ENCODE peak calls at places on chromosomes 6 and 20, in seven cellular contexts. P is brain microvascular endothelial cell, O is colonic mucosa, Y is upper lobe of left lung, T is ovary, C is natural killer cell, Q is vagina. K is an unnamed sample.

GRCh38 chr6:106379951-106380350 is 19.4 kb downstream of the CRYBG1 start:
- DNase-seq in Y (no peak), P (no peak), O (no peak), T (no peak), Q (no peak), C (no peak), K (no peak)

GRCh38 chr20:58503668-58504067 is 11.5 kb downstream of the APCDD1L start:
- DNase-seq in Q (no peak), Y (no peak), P (no peak), T (no peak), O (no peak), C (no peak), K (no peak)

GRCh38 chr20:62358728-62359490 is 8.2 kb downstream of the LAMA5 start:
- DNase-seq in P (no peak), Q (no peak), T (no peak), C (no peak), O (no peak), Y (no peak), K (no peak)

GRCh38 chr6:63634630-63635029 is 972 bp upstream of the PHF3 start:
- DNase-seq in Q (no peak), T (no peak), P (peak; percentile 2), C (no peak), Y (no peak), O (no peak), K (no peak)

GRCh38 chr6:107611060-107611824 is 121.3 kb downstream of the SOBP start:
- DNase-seq in Y (no peak), Q (no peak), T (no peak), O (no peak), C (no peak), P (peak; percentile 11), K (no peak)

GRCh38 chr6:153568601-153569000 is 437.5 kb upstream of the RGS17 start:
- DNase-seq in T (no peak), O (no peak), P (peak; percentile 42), C (no peak), Q (no peak), Y (no peak), K (peak; percentile 30)

GRCh38 chr6:18022398-18023231 is 35.2 kb upstream of the KIF13A start:
- DNase-seq in Y (no peak), T (no peak), P (peak; percentile 58), Q (no peak), O (no peak), C (no peak), K (peak; percentile 76)

GRCh38 chr6:133817460-133818047 is 71.4 kb upstream of the TCF21 start:
- DNase-seq in C (no peak), Y (no peak), O (peak; percentile 40), Q (no peak), P (no peak), T (no peak), K (no peak)

GRCh38 chr20:31572042-31572700 is 32.9 kb upstream of the ID1 start:
- DNase-seq in C (peak; percentile 25), Q (no peak), P (no peak), T (no peak), O (no peak), Y (no peak), K (no peak)

GRCh38 chr20:46694484-46694883 is 5.2 kb upstream of the TP53RK start:
- DNase-seq in P (no peak), C (no peak), Y (no peak), Q (no peak), O (no peak), T (no peak), K (peak; percentile 61)

GRCh38 chr6:134510121-134510520 is 192.2 kb upstream of the SGK1 start:
- DNase-seq in Q (no peak), C (no peak), Y (no peak), P (no peak), O (no peak), T (no peak), K (no peak)

GRCh38 chr6:144661101-144661806 is 376.1 kb downstream of the UTRN start:
- DNase-seq in O (peak; percentile 87), P (no peak), Y (no peak), Q (no peak), C (no peak), T (no peak), K (peak; percentile 41)

GRCh38 chr6:150579611-150580010 is 20.1 kb upstream of the PLEKHG1 start:
- DNase-seq in Q (no peak), O (no peak), C (no peak), P (no peak), Y (no peak), T (no peak), K (no peak)

GRCh38 chr6:17289491-17290106 is 8.4 kb downstream of the RBM24 start:
- DNase-seq in Y (peak; percentile 93), T (no peak), C (no peak), P (peak; percentile 50), O (peak; percentile 68), Q (no peak), K (no peak)

GRCh38 chr6:51753635-51754034 is 333.8 kb downstream of the PKHD1 start:
- DNase-seq in O (peak; percentile 22), Y (peak; percentile 31), Q (no peak), C (no peak), P (no peak), T (no peak), K (no peak)

GRCh38 chr6:116217069-116217468 is 36.8 kb downstream of the TSPYL4 start:
- DNase-seq in Q (no peak), P (no peak), O (no peak), T (no peak), Y (no peak), C (no peak), K (peak; percentile 64)

GRCh38 chr20:2398453-2398852 is 17.8 kb downstream of the TGM6 start:
- DNase-seq in O (no peak), C (no peak), T (no peak), Q (no peak), Y (peak; percentile 30), P (no peak), K (no peak)

GRCh38 chr6:137230547-137230946 is 11.4 kb upstream of the IFNGR1 start:
- DNase-seq in P (no peak), T (no peak), O (no peak), C (no peak), Y (peak; percentile 62), Q (no peak), K (no peak)

GRCh38 chr20:46001498-46001897 is 7.2 kb upstream of the MMP9 start:
- DNase-seq in O (no peak), C (no peak), P (no peak), Y (no peak), Q (no peak), T (no peak), K (no peak)

GRCh38 chr6:135438907-135439535 is 58.5 kb downstream of the AHI1 start:
- DNase-seq in C (no peak), O (no peak), P (peak; percentile 6), Q (no peak), Y (no peak), T (no peak), K (peak; percentile 46)

GRCh38 chr6:14428269-14428668 is 310.7 kb downstream of the CD83 start:
- DNase-seq in C (no peak), O (no peak), P (no peak), Y (no peak), T (no peak), Q (no peak), K (no peak)

GRCh38 chr6:57173056-57173885 is 1.1 kb downstream of the BAG2 start:
- DNase-seq in O (peak; percentile 29), T (peak; percentile 28), C (no peak), Y (no peak), P (no peak), Q (no peak), K (peak; percentile 15)

GRCh38 chr6:157339432-157339831 is 16.1 kb upstream of the TMEM242 start:
- DNase-seq in P (no peak), Q (no peak), T (no peak), O (no peak), Y (no peak), C (no peak), K (no peak)

GRCh38 chr20:63322146-63322922 is 29.3 kb downstream of the COL20A1 start:
- DNase-seq in O (no peak), Q (no peak), T (peak; percentile 49), C (no peak), Y (no peak), P (no peak), K (no peak)

GRCh38 chr6:90414352-90414751 is 117.7 kb upstream of the BACH2 start:
- DNase-seq in Q (no peak), C (no peak), O (no peak), P (no peak), T (no peak), Y (no peak), K (no peak)

GRCh38 chr20:47489448-47489872 is 12.2 kb upstream of the NCOA3 start:
- DNase-seq in Y (peak; percentile 50), P (no peak), Q (no peak), C (peak; percentile 31), T (no peak), O (no peak), K (no peak)

GRCh38 chr20:32946629-32947028 is 57.6 kb downstream of the SUN5 start:
- DNase-seq in Q (no peak), Y (no peak), P (no peak), O (no peak), T (no peak), C (no peak), K (no peak)

GRCh38 chr20:32941155-32941885 is 62.9 kb downstream of the SUN5 start:
- DNase-seq in C (no peak), P (no peak), T (no peak), Q (no peak), O (no peak), Y (no peak), K (no peak)

GRCh38 chr20:32943490-32944052 is 60.7 kb downstream of the SUN5 start:
- DNase-seq in Q (no peak), O (no peak), C (no peak), T (no peak), P (no peak), Y (no peak), K (no peak)

GRCh38 chr20:32945710-32946221 is 58.5 kb downstream of the SUN5 start:
- DNase-seq in T (no peak), Q (no peak), O (no peak), Y (no peak), C (no peak), P (peak; percentile 9), K (peak; percentile 7)
- TF ChIP-seq CTCF in T (no peak), Q (no peak), O (no peak), Y (no peak), C (no peak), P (peak; percentile 71), K (peak; percentile 71)

GRCh38 chr20:43102394-43102793 is 87.3 kb downstream of the PTPRT start:
- DNase-seq in Q (no peak), O (no peak), C (no peak), P (no peak), Y (no peak), T (no peak), K (no peak)
- TF ChIP-seq CTCF in Q (no peak), O (no peak), C (no peak), P (no peak), Y (no peak), T (no peak), K (no peak)

GRCh38 chr20:14493408-14493807 is 156.0 kb upstream of the FLRT3 start:
- DNase-seq in P (no peak), C (no peak), Q (no peak), O (no peak), T (no peak), Y (no peak), K (no peak)
- TF ChIP-seq CTCF in P (no peak), C (no peak), Q (no peak), O (no peak), T (no peak), Y (no peak), K (no peak)

DNA sequence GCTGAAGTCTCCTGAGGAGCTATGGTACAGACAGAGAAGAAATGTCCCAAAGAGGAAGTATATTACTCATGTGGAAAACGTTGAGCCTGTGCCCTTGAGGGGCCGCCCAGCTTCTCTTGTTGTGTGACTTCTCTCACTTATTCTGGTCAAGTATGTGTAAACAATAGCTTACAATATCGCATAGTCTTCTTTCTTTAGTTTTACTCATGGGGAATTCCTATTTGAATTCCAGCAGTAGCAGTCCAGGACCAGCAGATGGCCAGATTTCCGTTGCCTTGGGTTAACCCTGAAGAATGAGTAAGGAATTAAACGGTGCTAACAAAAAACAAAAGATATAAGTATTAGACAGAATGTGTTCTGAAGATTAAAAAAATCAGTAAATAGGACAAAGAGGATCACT is 522.0 kb upstream of the GJE1 start:
- DNase-seq in C (no peak), P (peak; percentile 29), Y (no peak), O (no peak), Q (no peak), T (no peak), K (peak; percentile 15)
- TF ChIP-seq CTCF in C (no peak), P (peak; percentile 61), Y (no peak), O (no peak), Q (no peak), T (no peak), K (peak; percentile 36)